ENCODE peak calls at places on chromosomes 5 and 9, in five cellular contexts. E is heart left ventricle, V is ovary, T is tibial nerve, W is endothelial cell of umbilical vein. K is an unnamed sample.
A peak's percentile ranks its signal among the peaks of the same experiment; 100 is the strongest.

GRCh38 chr5:23530571-23530970 is 23.2 kb downstream of the PRDM9 start:
- DNase-seq in E (no peak), V (no peak), T (no peak), W (no peak), K (no peak)

GRCh38 chr9:5499889-5500398 is 10.4 kb upstream of the PDCD1LG2 start:
- DNase-seq in E (peak; percentile 60), V (no peak), T (no peak), W (peak; percentile 97), K (no peak)

GRCh38 chr9:32741706-32742105 is 41.6 kb upstream of the TMEM215 start:
- DNase-seq in E (no peak), V (no peak), T (no peak), W (no peak), K (no peak)

GRCh38 chr5:88672644-88673493 is 210.1 kb downstream of the MEF2C start:
- DNase-seq in E (no peak), V (no peak), T (no peak), W (no peak), K (no peak)

GRCh38 chr9:129109504-129109903 is 1.1 kb downstream of the CRAT start:
- DNase-seq in E (no peak), V (no peak), T (peak; percentile 52), W (no peak), K (no peak)

GRCh38 chr5:132673939-132674630 is at the start of gene IL4:
- DNase-seq in E (no peak), V (no peak), T (no peak), W (no peak), K (no peak)

GRCh38 chr5:96254980-96255681 is 177.9 kb downstream of the PCSK1 start:
- DNase-seq in E (no peak), V (no peak), T (no peak), W (peak; percentile 86), K (no peak)

GRCh38 chr5:97022898-97023297 is 87.0 kb downstream of the LNPEP start:
- DNase-seq in E (no peak), V (no peak), T (no peak), W (no peak), K (no peak)

GRCh38 chr5:93305984-93306383 is 275.0 kb downstream of the NR2F1-AS1 start:
- DNase-seq in E (no peak), V (no peak), T (no peak), W (no peak), K (no peak)

GRCh38 chr9:87786423-87786822 is 60.5 kb downstream of the CTSL start:
- DNase-seq in E (no peak), V (no peak), T (no peak), W (no peak), K (no peak)

GRCh38 chr9:136618578-136619547 is 43.9 kb upstream of the EGFL7 start:
- DNase-seq in E (no peak), V (no peak), T (no peak), W (no peak), K (no peak)

GRCh38 chr9:95343725-95344287 is 26.3 kb upstream of the FANCC start:
- DNase-seq in E (no peak), V (no peak), T (no peak), W (no peak), K (no peak)

GRCh38 chr9:91334053-91334452 is 27.7 kb downstream of the AUH start:
- DNase-seq in E (no peak), V (no peak), T (no peak), W (no peak), K (no peak)

GRCh38 chr9:109319072-109319630 is 1.7 kb downstream of the EPB41L4B start:
- DNase-seq in E (no peak), V (peak; percentile 57), T (no peak), W (no peak), K (no peak)

GRCh38 chr5:107119656-107120055 is 551.1 kb downstream of the EFNA5 start:
- DNase-seq in E (no peak), V (no peak), T (no peak), W (no peak), K (no peak)

GRCh38 chr5:124398471-124398870 is 348.0 kb downstream of the ZNF608 start:
- DNase-seq in E (no peak), V (no peak), T (no peak), W (peak; percentile 26), K (no peak)

GRCh38 chr5:28766565-28767158 is 1728.3 kb upstream of the CDH9 start:
- DNase-seq in E (no peak), V (no peak), T (no peak), W (peak; percentile 6), K (no peak)

GRCh38 chr5:851553-851952 is 767 bp upstream of the ZDHHC11 start:
- DNase-seq in E (no peak), V (no peak), T (no peak), W (no peak), K (no peak)

GRCh38 chr5:136056336-136056735 is 27.5 kb downstream of the TGFBI start:
- DNase-seq in E (no peak), V (no peak), T (no peak), W (no peak), K (no peak)

GRCh38 chr9:136118061-136118366 is 661 bp downstream of the TMEM250 start:
- DNase-seq in E (no peak), V (no peak), T (no peak), W (peak; percentile 25), K (no peak)

GRCh38 chr5:144421411-144421810 is 250.7 kb downstream of the KCTD16 start:
- DNase-seq in E (no peak), V (no peak), T (no peak), W (no peak), K (no peak)

GRCh38 chr5:14036514-14036913 is 92.0 kb upstream of the DNAH5 start:
- DNase-seq in E (no peak), V (no peak), T (no peak), W (no peak), K (peak; percentile 52)

DNA sequence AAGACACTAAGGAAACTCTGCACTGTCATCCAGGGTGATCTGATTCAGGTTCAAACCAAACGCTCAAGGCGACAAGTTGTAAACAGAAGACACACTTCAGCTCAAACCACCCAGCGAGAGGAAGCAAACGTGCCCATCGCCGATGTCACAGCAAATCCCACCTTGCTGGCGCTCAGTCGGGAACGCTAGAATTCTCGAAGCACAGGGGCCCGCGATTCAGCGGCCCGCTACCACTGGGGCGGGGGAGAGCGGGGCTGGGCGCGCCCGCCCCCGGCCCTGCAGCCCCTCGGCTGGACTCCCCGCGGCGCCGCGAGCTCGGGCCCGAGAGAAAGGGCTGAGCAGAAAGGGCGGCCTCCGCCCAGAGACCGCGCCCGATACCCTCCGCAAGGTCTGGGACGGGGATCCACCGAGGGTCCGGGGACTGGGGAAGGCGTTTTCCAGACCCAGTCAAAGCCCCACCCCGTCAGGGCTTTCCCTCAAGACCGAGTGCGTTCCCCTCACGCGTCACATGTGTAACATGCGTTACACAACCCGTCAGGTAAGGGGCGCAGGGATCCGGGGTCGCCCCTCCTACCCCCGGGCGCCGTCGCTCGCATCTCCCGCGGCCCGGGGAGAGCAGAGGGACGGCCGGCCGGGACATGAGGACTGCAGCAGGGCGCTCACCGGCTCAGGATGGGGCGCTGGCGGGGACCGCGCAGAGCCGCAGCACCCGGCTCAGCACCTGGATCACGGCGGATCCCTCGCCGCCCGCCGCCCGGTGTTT is 461 bp downstream of the AGTPBP1 start:
- DNase-seq in E (peak; percentile 27), V (no peak), T (no peak), W (no peak), K (peak; percentile 35)
- TF ChIP-seq POLR2A in E (no peak), V (no peak), T (no peak), W (no peak), K (peak; percentile 39)

GRCh38 chr5:150759334-150759583 is 442 bp upstream of the DCTN4 start:
- DNase-seq in E (no peak), V (no peak), T (no peak), W (no peak), K (no peak)

GRCh38 chr5:150762216-150762615 is 3.4 kb upstream of the DCTN4 start:
- DNase-seq in E (no peak), V (no peak), T (no peak), W (no peak), K (no peak)

GRCh38 chr5:150758534-150759333 is at the start of gene DCTN4:
- DNase-seq in E (peak; percentile 97), V (peak; percentile 96), T (peak; percentile 89), W (peak; percentile 99), K (peak; percentile 84)

GRCh38 chr5:150757087-150757649 is 1.6 kb downstream of the DCTN4 start:
- DNase-seq in E (no peak), V (no peak), T (no peak), W (no peak), K (no peak)

GRCh38 chr5:150758210-150758533 is 645 bp downstream of the DCTN4 start:
- DNase-seq in E (no peak), V (no peak), T (no peak), W (no peak), K (no peak)
- TF ChIP-seq POLR2A in E (no peak), V (no peak), T (no peak), W (no peak), K (peak; percentile 50)

GRCh38 chr5:143166661-143167420 is 236.6 kb downstream of the NR3C1 start:
- DNase-seq in E (no peak), V (no peak), T (no peak), W (no peak), K (no peak)
- TF ChIP-seq POLR2A in E (no peak), V (no peak), T (no peak), W (no peak), K (no peak)

GRCh38 chr5:59698207-59698606 is 195.3 kb downstream of the PDE4D start:
- DNase-seq in E (no peak), V (no peak), T (no peak), W (no peak), K (no peak)

GRCh38 chr5:59698774-59699173 is 194.8 kb downstream of the PDE4D start:
- DNase-seq in E (no peak), V (no peak), T (no peak), W (no peak), K (no peak)

GRCh38 chr5:59693492-59693891 is 200.0 kb downstream of the PDE4D start:
- DNase-seq in E (no peak), V (no peak), T (no peak), W (no peak), K (no peak)

GRCh38 chr5:59694416-59694815 is 199.1 kb downstream of the PDE4D start:
- DNase-seq in E (no peak), V (no peak), T (no peak), W (no peak), K (no peak)
- TF ChIP-seq POLR2A in E (no peak), V (no peak), T (no peak), W (no peak), K (no peak)

GRCh38 chr9:132075853-132076252 is 3.8 kb downstream of the MED27 start:
- DNase-seq in E (no peak), V (no peak), T (no peak), W (no peak), K (no peak)

GRCh38 chr9:132077881-132078280 is 1.8 kb downstream of the MED27 start:
- DNase-seq in E (no peak), V (no peak), T (no peak), W (no peak), K (no peak)

GRCh38 chr9:132082188-132082587 is 2.5 kb upstream of the MED27 start:
- DNase-seq in E (no peak), V (no peak), T (no peak), W (no peak), K (no peak)

GRCh38 chr9:132078369-132079356 is 1.0 kb downstream of the MED27 start:
- DNase-seq in E (no peak), V (peak; percentile 43), T (no peak), W (peak; percentile 32), K (peak; percentile 35)

GRCh38 chr9:132079391-132080071 is at the start of gene MED27:
- DNase-seq in E (peak; percentile 91), V (peak; percentile 90), T (peak; percentile 85), W (peak; percentile 87), K (peak; percentile 86)
- TF ChIP-seq POLR2A in E (no peak), V (no peak), T (no peak), W (peak; percentile 53), K (peak; percentile 43)